ENCODE peak calls at places on chromosomes 1 and 21, in eight cellular contexts. One of them, this sample, is unnamed.
A peak's percentile ranks its signal among the peaks of the same experiment; 100 is the strongest.

GRCh38 chr1:201080135-201080534 is 32.1 kb downstream of the CACNA1S start:
- DNase-seq in AML-193: no peak
- DNase-seq in stimulated activated CD4-positive, alpha-beta T cell treated with anti-CD3 and anti-CD28 coated beads, Interleukin-12 subunit alpha, Interleukin-12 subunit beta, amount 100 ng/mL, for 24 hours: no peak
- DNase-seq in T-helper 2 cell: no peak
- DNase-seq in heart right ventricle: no peak
- DNase-seq in stomach: no peak
- DNase-seq in tibial nerve: no peak
- DNase-seq in cardiac fibroblast: no peak
- DNase-seq in this sample: no peak

GRCh38 chr1:51644533-51645197 is 27.8 kb downstream of the OSBPL9 start:
- DNase-seq in cardiac fibroblast: peak; percentile 88
- DNase-seq in AML-193: no peak
- DNase-seq in stimulated activated CD4-positive, alpha-beta T cell treated with anti-CD3 and anti-CD28 coated beads, Interleukin-12 subunit alpha, Interleukin-12 subunit beta, amount 100 ng/mL, for 24 hours: no peak
- DNase-seq in heart right ventricle: no peak
- DNase-seq in stomach: no peak
- DNase-seq in T-helper 2 cell: no peak
- DNase-seq in tibial nerve: no peak
- DNase-seq in this sample: peak; percentile 27

GRCh38 chr1:26044971-26045711 is 777 bp downstream of the SLC30A2 start:
- DNase-seq in stomach: no peak
- DNase-seq in heart right ventricle: no peak
- DNase-seq in T-helper 2 cell: no peak
- DNase-seq in AML-193: no peak
- DNase-seq in cardiac fibroblast: no peak
- DNase-seq in stimulated activated CD4-positive, alpha-beta T cell treated with anti-CD3 and anti-CD28 coated beads, Interleukin-12 subunit alpha, Interleukin-12 subunit beta, amount 100 ng/mL, for 24 hours: no peak
- DNase-seq in tibial nerve: no peak
- DNase-seq in this sample: peak; percentile 61

GRCh38 chr1:100358210-100358609 is 5.9 kb downstream of the CDC14A start:
- DNase-seq in stomach: no peak
- DNase-seq in AML-193: no peak
- DNase-seq in T-helper 2 cell: no peak
- DNase-seq in heart right ventricle: no peak
- DNase-seq in tibial nerve: no peak
- DNase-seq in cardiac fibroblast: peak; percentile 47
- DNase-seq in stimulated activated CD4-positive, alpha-beta T cell treated with anti-CD3 and anti-CD28 coated beads, Interleukin-12 subunit alpha, Interleukin-12 subunit beta, amount 100 ng/mL, for 24 hours: no peak
- DNase-seq in this sample: no peak

GRCh38 chr1:169894424-169895145 is 889 bp upstream of the SCYL3 start:
- DNase-seq in tibial nerve: no peak
- DNase-seq in stimulated activated CD4-positive, alpha-beta T cell treated with anti-CD3 and anti-CD28 coated beads, Interleukin-12 subunit alpha, Interleukin-12 subunit beta, amount 100 ng/mL, for 24 hours: no peak
- DNase-seq in AML-193: no peak
- DNase-seq in T-helper 2 cell: no peak
- DNase-seq in heart right ventricle: no peak
- DNase-seq in stomach: no peak
- DNase-seq in cardiac fibroblast: no peak
- DNase-seq in this sample: no peak

GRCh38 chr1:201495447-201496295 is 11.3 kb downstream of the CSRP1 start:
- DNase-seq in AML-193: no peak
- DNase-seq in T-helper 2 cell: no peak
- DNase-seq in heart right ventricle: peak; percentile 82
- DNase-seq in stomach: peak; percentile 33
- DNase-seq in stimulated activated CD4-positive, alpha-beta T cell treated with anti-CD3 and anti-CD28 coated beads, Interleukin-12 subunit alpha, Interleukin-12 subunit beta, amount 100 ng/mL, for 24 hours: no peak
- DNase-seq in tibial nerve: peak; percentile 65
- DNase-seq in cardiac fibroblast: peak; percentile 67
- DNase-seq in this sample: peak; percentile 85

GRCh38 chr1:32627596-32628162 is 22.7 kb downstream of the ZBTB8OS start:
- DNase-seq in stimulated activated CD4-positive, alpha-beta T cell treated with anti-CD3 and anti-CD28 coated beads, Interleukin-12 subunit alpha, Interleukin-12 subunit beta, amount 100 ng/mL, for 24 hours: no peak
- DNase-seq in AML-193: no peak
- DNase-seq in cardiac fibroblast: no peak
- DNase-seq in T-helper 2 cell: peak; percentile 39
- DNase-seq in stomach: no peak
- DNase-seq in tibial nerve: no peak
- DNase-seq in heart right ventricle: no peak
- DNase-seq in this sample: no peak

GRCh38 chr1:183417691-183418491 is at the start of gene NMNAT2:
- DNase-seq in heart right ventricle: no peak
- DNase-seq in AML-193: no peak
- DNase-seq in stimulated activated CD4-positive, alpha-beta T cell treated with anti-CD3 and anti-CD28 coated beads, Interleukin-12 subunit alpha, Interleukin-12 subunit beta, amount 100 ng/mL, for 24 hours: no peak
- DNase-seq in tibial nerve: no peak
- DNase-seq in T-helper 2 cell: no peak
- DNase-seq in cardiac fibroblast: no peak
- DNase-seq in stomach: no peak
- DNase-seq in this sample: peak; percentile 35

GRCh38 chr1:46539968-46540367 is 11.5 kb downstream of the KNCN start:
- DNase-seq in stomach: no peak
- DNase-seq in T-helper 2 cell: no peak
- DNase-seq in tibial nerve: no peak
- DNase-seq in stimulated activated CD4-positive, alpha-beta T cell treated with anti-CD3 and anti-CD28 coated beads, Interleukin-12 subunit alpha, Interleukin-12 subunit beta, amount 100 ng/mL, for 24 hours: no peak
- DNase-seq in heart right ventricle: no peak
- DNase-seq in AML-193: no peak
- DNase-seq in cardiac fibroblast: peak; percentile 85
- DNase-seq in this sample: no peak

GRCh38 chr21:25845729-25846256 is 111.0 kb downstream of the GABPA start:
- DNase-seq in cardiac fibroblast: no peak
- DNase-seq in tibial nerve: no peak
- DNase-seq in stomach: no peak
- DNase-seq in heart right ventricle: no peak
- DNase-seq in stimulated activated CD4-positive, alpha-beta T cell treated with anti-CD3 and anti-CD28 coated beads, Interleukin-12 subunit alpha, Interleukin-12 subunit beta, amount 100 ng/mL, for 24 hours: no peak
- DNase-seq in T-helper 2 cell: no peak
- DNase-seq in AML-193: no peak
- DNase-seq in this sample: no peak

GRCh38 chr1:1202831-1203560 is 3.4 kb downstream of the TNFRSF18 start:
- DNase-seq in stomach: no peak
- DNase-seq in T-helper 2 cell: no peak
- DNase-seq in heart right ventricle: peak; percentile 7
- DNase-seq in tibial nerve: no peak
- DNase-seq in stimulated activated CD4-positive, alpha-beta T cell treated with anti-CD3 and anti-CD28 coated beads, Interleukin-12 subunit alpha, Interleukin-12 subunit beta, amount 100 ng/mL, for 24 hours: no peak
- DNase-seq in AML-193: no peak
- DNase-seq in cardiac fibroblast: no peak
- DNase-seq in this sample: peak; percentile 23

GRCh38 chr1:200963076-200963475 is 60.4 kb downstream of the KIF21B start:
- DNase-seq in stimulated activated CD4-positive, alpha-beta T cell treated with anti-CD3 and anti-CD28 coated beads, Interleukin-12 subunit alpha, Interleukin-12 subunit beta, amount 100 ng/mL, for 24 hours: no peak
- DNase-seq in tibial nerve: no peak
- DNase-seq in stomach: no peak
- DNase-seq in heart right ventricle: no peak
- DNase-seq in T-helper 2 cell: no peak
- DNase-seq in cardiac fibroblast: no peak
- DNase-seq in AML-193: no peak
- DNase-seq in this sample: no peak

GRCh38 chr21:17802568-17802967 is 16.6 kb downstream of the C21orf91 start:
- DNase-seq in heart right ventricle: no peak
- DNase-seq in T-helper 2 cell: no peak
- DNase-seq in stomach: no peak
- DNase-seq in tibial nerve: no peak
- DNase-seq in AML-193: no peak
- DNase-seq in stimulated activated CD4-positive, alpha-beta T cell treated with anti-CD3 and anti-CD28 coated beads, Interleukin-12 subunit alpha, Interleukin-12 subunit beta, amount 100 ng/mL, for 24 hours: no peak
- DNase-seq in cardiac fibroblast: peak; percentile 32
- DNase-seq in this sample: no peak

GRCh38 chr1:13892141-13892670 is 192.2 kb downstream of the PRDM2 start:
- DNase-seq in tibial nerve: no peak
- DNase-seq in cardiac fibroblast: no peak
- DNase-seq in stomach: no peak
- DNase-seq in AML-193: no peak
- DNase-seq in stimulated activated CD4-positive, alpha-beta T cell treated with anti-CD3 and anti-CD28 coated beads, Interleukin-12 subunit alpha, Interleukin-12 subunit beta, amount 100 ng/mL, for 24 hours: no peak
- DNase-seq in heart right ventricle: no peak
- DNase-seq in T-helper 2 cell: no peak
- DNase-seq in this sample: no peak

This sample was measured in left ventricle myocardium superior.